ENCODE peak calls at places on chromosomes 12 and 14, in four cellular contexts. U, Y, E and L are unnamed samples.

GRCh38 chr12:123532808-123533649 is 490 bp downstream of the RILPL1 start:
- DNase-seq in Y (peak), E (no peak), U (peak), L (no peak)

GRCh38 chr12:122870867-122871664 is 24.9 kb downstream of the VPS37B start:
- DNase-seq in U (no peak), E (no peak), Y (no peak), L (no peak)

GRCh38 chr12:10855807-10856206 is 6.5 kb upstream of the PRR4 start:
- DNase-seq in E (no peak), U (no peak), Y (no peak), L (no peak)

GRCh38 chr12:49963976-49964815 is 2.5 kb downstream of the AQP5 start:
- DNase-seq in E (no peak), U (no peak), Y (no peak), L (no peak)

GRCh38 chr12:117130806-117131205 is 31.6 kb upstream of the TESC start:
- DNase-seq in U (no peak), Y (no peak), E (no peak), L (no peak)

GRCh38 chr12:75908961-75909699 is 122.4 kb downstream of the PHLDA1 start:
- DNase-seq in U (peak), Y (no peak), E (no peak), L (no peak)

GRCh38 chr14:81161088-81161487 is 59.7 kb downstream of the GTF2A1 start:
- DNase-seq in U (no peak), Y (no peak), E (no peak), L (no peak)

GRCh38 chr12:50441763-50442162 is 41.1 kb downstream of the LARP4 start:
- DNase-seq in Y (no peak), E (no peak), U (no peak), L (no peak)

GRCh38 chr14:103862393-103862782 is 15.0 kb upstream of the PPP1R13B start:
- DNase-seq in U (peak), Y (no peak), E (no peak), L (no peak)

GRCh38 chr14:92458136-92458958 is 55.2 kb upstream of the RIN3 start:
- DNase-seq in E (no peak), Y (no peak), U (no peak), L (no peak)

GRCh38 chr14:89252887-89253532 is 164.0 kb downstream of the FOXN3 start:
- DNase-seq in E (no peak), U (no peak), Y (no peak), L (peak)

GRCh38 chr14:37247777-37248461 is 50.2 kb downstream of the MIPOL1 start:
- DNase-seq in E (no peak), U (no peak), Y (no peak), L (no peak)

GRCh38 chr12:2451025-2451424 is 343.7 kb upstream of the FKBP4 start:
- DNase-seq in U (no peak), E (no peak), Y (no peak), L (no peak)

GRCh38 chr12:109578330-109578927 is 4.8 kb downstream of the MVK start:
- DNase-seq in U (no peak), E (no peak), Y (no peak), L (no peak)

GRCh38 chr14:68931063-68931462 is 48.0 kb downstream of the ACTN1 start:
- DNase-seq in Y (no peak), E (no peak), U (no peak), L (no peak)

GRCh38 chr12:100554608-100555077 is 18.8 kb upstream of the GAS2L3 start:
- DNase-seq in U (peak), E (no peak), Y (peak), L (no peak)

GRCh38 chr14:99612065-99612736 is 8.2 kb upstream of the CCDC85C start:
- DNase-seq in Y (no peak), E (no peak), U (no peak), L (no peak)

GRCh38 chr14:85536835-85537195 is 6.9 kb downstream of the FLRT2 start:
- DNase-seq in Y (no peak), E (no peak), U (no peak), L (no peak)

GRCh38 chr12:94704452-94704871 is 54.1 kb upstream of the TMCC3 start:
- DNase-seq in U (peak), Y (no peak), E (no peak), L (no peak)

GRCh38 chr14:31699809-31700208 is 138.6 kb downstream of the NUBPL start:
- DNase-seq in E (no peak), Y (no peak), U (no peak), L (no peak)

GRCh38 chr12:27571463-27571862 is 47.5 kb downstream of the PPFIBP1 start:
- DNase-seq in Y (no peak), E (no peak), U (no peak), L (no peak)

GRCh38 chr14:87522575-87522974 is 470.4 kb downstream of the GALC start:
- DNase-seq in U (no peak), E (no peak), Y (no peak), L (peak)

GRCh38 chr14:37776791-37777499 is 181.5 kb downstream of the TTC6 start:
- DNase-seq in U (peak), Y (no peak), E (no peak), L (no peak)

GRCh38 chr12:73731658-73732057 is 806.0 kb upstream of the ATXN7L3B start:
- DNase-seq in U (no peak), E (no peak), Y (no peak), L (no peak)

GRCh38 chr14:99551034-99551922 is 52.7 kb downstream of the CCDC85C start:
- DNase-seq in Y (no peak), U (no peak), E (no peak), L (no peak)

GRCh38 chr14:65286443-65286842 is 126.1 kb upstream of the FUT8 start:
- DNase-seq in U (peak), Y (peak), E (no peak), L (no peak)

DNA sequence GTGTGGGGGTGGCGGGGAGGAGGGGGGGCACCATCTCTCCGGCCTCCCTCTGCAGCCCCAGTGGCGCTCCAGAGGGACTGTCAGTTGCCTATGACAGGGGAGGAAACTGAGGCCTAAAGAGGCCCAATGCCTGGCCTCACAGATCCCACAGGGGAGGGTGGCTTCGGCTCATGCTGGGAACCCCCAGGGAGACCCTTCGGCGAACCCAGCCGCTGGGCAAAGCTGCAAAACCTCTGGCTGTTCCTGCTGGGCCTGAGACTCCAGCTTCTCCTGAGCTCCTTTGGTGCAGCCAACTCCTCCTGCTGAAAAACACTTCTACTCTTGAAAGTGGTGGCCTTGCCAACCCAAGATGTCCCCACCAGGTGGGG is 170.1 kb upstream of the RTL1 start:
- DNase-seq in U (no peak), Y (no peak), E (no peak), L (no peak)
- TF ChIP-seq SRF in U (no peak), Y (no peak), E (no peak), L (no peak)

DNA sequence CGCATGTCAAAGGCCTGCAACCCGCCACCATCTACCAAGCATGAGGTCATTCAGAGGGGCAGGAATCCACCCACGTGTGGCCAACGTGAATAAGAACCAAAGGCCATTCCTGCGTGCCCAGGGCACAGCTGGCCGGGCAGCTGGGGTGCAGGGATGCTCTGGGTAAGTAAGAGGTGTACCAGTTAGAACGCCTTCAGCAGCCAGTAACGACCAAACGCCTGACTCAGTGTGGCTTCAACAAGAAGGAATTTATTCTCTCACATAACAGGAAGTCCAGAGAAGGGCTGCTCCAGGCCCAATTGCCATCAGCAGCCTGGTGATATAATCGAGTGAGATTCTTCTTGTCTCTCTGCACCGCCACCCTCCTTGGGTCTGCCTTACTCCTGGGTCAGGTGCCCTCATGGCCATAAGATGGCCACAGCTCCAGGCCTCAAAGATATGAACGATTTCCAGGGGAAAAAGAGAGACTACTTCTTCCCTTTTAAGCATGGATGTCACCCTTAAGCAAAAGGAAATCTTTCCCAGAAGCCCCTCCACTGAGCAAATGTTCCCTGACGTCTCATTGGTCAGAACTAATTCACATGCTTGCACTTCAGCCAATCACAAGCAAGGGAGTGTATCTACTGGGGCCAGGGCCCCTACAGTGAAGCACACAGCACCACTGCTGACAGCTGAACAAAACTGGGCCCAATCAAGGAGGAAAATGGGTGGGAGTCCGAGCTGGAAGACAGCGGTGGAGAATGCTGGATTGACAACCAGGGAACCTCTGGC is 7.3 kb downstream of the TTC7B start:
- DNase-seq in Y (peak), U (no peak), E (no peak), L (no peak)
- TF ChIP-seq CHD2 in Y (no peak), U (no peak), E (no peak), L (no peak)

GRCh38 chr14:61196034-61196433 is 85.1 kb downstream of the TMEM30B start:
- DNase-seq in Y (no peak), U (no peak), E (no peak), L (no peak)
- TF ChIP-seq SRF in Y (no peak), U (no peak), E (no peak), L (no peak)

GRCh38 chr12:4959381-4959780 is 49.7 kb downstream of the KCNA1 start:
- DNase-seq in E (no peak), Y (no peak), U (no peak), L (no peak)

GRCh38 chr12:4960030-4960429 is 50.3 kb downstream of the KCNA1 start:
- DNase-seq in U (no peak), E (no peak), Y (no peak), L (no peak)

GRCh38 chr12:4961311-4961710 is 51.6 kb downstream of the KCNA1 start:
- DNase-seq in Y (no peak), E (no peak), U (no peak), L (no peak)

GRCh38 chr12:4960547-4960946 is 50.8 kb downstream of the KCNA1 start:
- DNase-seq in U (no peak), E (no peak), Y (no peak), L (no peak)

GRCh38 chr12:4962539-4963486 is 53.1 kb downstream of the KCNA1 start:
- DNase-seq in E (no peak), Y (no peak), U (no peak), L (no peak)
- TF ChIP-seq CHD2 in E (no peak), Y (no peak), U (no peak), L (no peak)

GRCh38 chr12:131943389-131943788 is 6.4 kb upstream of the EP400 start:
- DNase-seq in Y (no peak), E (no peak), U (no peak), L (no peak)

GRCh38 chr12:131943876-131944275 is 5.9 kb upstream of the EP400 start:
- DNase-seq in E (no peak), Y (no peak), U (no peak), L (no peak)

GRCh38 chr12:131942671-131943070 is 7.1 kb upstream of the EP400 start:
- DNase-seq in Y (no peak), E (no peak), U (no peak), L (no peak)

GRCh38 chr12:131946757-131947156 is 3.0 kb upstream of the EP400 start:
- DNase-seq in U (no peak), E (no peak), Y (no peak), L (no peak)

DNA sequence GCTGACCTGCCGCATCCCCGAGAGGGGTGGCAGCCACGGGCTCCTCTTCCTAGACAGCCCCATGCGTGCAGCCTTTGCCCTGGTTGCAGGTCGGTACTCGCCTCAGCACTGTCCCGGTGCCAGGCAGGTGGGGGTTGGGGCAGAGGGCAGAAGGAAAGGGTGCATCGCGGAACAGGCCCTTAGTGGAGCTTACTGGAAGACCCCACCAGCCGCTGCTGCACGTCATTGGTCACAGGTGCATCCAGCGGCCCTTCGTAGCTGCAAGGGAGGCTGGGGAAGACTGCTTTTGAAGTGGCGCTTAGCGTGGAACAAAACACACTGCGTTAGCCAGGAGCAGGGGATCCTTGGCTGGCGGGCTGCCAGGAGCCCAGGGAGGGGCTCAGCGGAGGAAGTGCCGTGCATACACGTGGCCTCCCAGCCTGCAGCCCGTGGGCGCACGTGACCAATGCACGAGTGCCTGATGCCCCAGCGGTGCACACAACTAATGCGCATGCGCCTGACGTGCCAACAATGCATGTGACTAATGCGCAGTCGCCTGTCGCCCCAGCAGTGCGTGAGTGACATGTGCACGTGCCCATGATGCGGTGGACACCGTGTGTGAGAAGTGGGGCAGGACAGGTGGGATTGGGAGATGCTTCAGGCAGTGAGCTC is 5.0 kb upstream of the EP400 start:
- DNase-seq in Y (no peak), E (no peak), U (no peak), L (no peak)
- TF ChIP-seq SRF in Y (no peak), E (no peak), U (no peak), L (no peak)

DNA sequence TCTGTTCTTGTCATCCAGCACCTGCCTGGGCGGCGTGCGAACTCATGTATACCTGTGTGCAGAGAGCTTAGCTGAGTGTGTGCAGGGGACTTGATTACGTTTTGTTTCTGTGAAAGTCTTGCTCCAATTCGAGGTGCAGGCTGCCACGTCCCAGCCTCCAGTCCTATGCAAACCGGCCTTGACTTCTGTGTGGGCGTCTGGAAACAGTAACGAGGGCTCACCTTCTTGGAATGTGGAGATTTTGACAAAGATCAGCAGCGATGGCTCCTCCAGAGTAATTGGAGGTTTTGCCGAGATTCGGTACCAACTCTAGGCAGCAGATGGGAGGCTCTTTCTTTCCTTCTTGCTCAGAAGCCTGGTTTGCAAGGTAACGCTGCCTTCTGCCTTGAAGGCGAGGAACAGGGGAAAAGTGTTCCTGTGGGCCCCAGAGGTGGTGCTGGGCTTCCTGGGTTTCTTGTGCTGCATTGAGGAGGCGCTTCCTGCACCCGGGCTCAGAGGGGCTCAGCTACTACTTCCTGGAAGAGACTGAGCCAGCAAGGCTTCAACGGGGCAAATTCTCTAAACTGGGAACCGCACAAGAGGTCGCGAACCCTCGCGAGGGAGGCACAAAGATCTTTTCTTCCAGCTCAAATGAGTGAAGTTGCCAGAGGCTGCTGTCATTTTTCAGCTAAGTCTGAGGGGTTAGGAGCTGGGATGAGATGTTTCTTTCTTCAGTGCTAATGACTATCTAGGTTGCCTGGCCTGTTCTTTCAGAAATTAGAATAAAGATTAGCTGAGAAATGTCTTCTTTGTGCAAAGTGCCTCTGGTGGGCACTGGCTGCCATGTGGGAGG is 249.0 kb downstream of the AACS start:
- DNase-seq in E (no peak), U (no peak), Y (no peak), L (no peak)
- TF ChIP-seq CHD2 in E (no peak), U (no peak), Y (no peak), L (no peak)

DNA sequence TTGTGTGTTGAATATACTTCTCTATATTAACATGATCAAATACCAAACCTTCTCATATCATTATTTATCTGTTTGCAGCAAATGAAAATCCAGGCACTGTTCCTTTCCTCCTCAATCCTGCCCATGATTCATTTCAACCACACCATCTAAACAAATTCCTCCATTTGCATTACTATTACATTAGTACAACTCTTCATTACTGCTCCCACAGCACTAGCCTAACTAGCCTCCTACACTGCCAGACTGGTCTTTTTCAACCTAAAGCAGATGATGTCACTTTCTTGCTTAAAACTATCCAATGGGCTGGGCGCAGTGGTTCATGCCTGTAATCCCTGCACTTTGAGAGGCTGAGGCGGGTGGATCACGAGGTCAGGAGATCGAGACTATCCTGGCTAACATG is 117.3 kb upstream of the MYF6 start:
- DNase-seq in E (no peak), U (no peak), Y (no peak), L (no peak)
- TF ChIP-seq SRF in E (no peak), U (no peak), Y (no peak), L (no peak)